ENCODE peak calls at places on chromosomes 4 and X, in nine cellular contexts. M, L, I, B, C, U, K, X and H are unnamed samples.

GRCh38 chr4:176048631-176049030 is 17.0 kb upstream of the WDR17 start:
- DNase-seq in B (no peak), I (no peak), M (no peak), X (no peak), L (no peak), C (no peak), K (no peak), U (no peak), H (no peak)

GRCh38 chr4:98688416-98689290 is 30.2 kb upstream of the TSPAN5 start:
- DNase-seq in K (peak; percentile 70), M (no peak), I (no peak), L (peak; percentile 43), U (no peak), X (no peak), B (no peak), C (no peak), H (no peak)

GRCh38 chr4:111761531-111761930 is 383.7 kb upstream of the FAM241A start:
- DNase-seq in B (no peak), L (no peak), I (no peak), U (no peak), C (no peak), K (no peak), X (no peak), M (no peak), H (no peak)

GRCh38 chr4:140837742-140838141 is 81.6 kb upstream of the TBC1D9 start:
- DNase-seq in B (no peak), M (peak; percentile 16), L (no peak), I (no peak), X (no peak), C (no peak), U (no peak), K (no peak), H (no peak)

GRCh38 chr4:20847124-20847747 is 147.0 kb downstream of the PACRGL start:
- DNase-seq in L (no peak), I (no peak), X (no peak), C (no peak), M (no peak), B (no peak), U (no peak), K (no peak), H (no peak)

GRCh38 chrX:135191838-135192237 is 20.6 kb upstream of the CT55 start:
- DNase-seq in M (no peak), I (no peak), U (no peak), L (no peak), K (no peak), C (no peak), X (no peak), B (no peak), H (no peak)

GRCh38 chr4:53598901-53599300 is 7.6 kb upstream of the LNX1 start:
- DNase-seq in C (no peak), U (no peak), M (no peak), X (no peak), K (no peak), I (peak; percentile 53), B (no peak), L (no peak), H (no peak)

GRCh38 chr4:102585329-102585728 is 84.2 kb downstream of the NFKB1 start:
- DNase-seq in X (no peak), I (no peak), L (no peak), U (no peak), K (peak; percentile 13), M (no peak), C (no peak), B (no peak), H (no peak)

GRCh38 chrX:11451133-11451532 is 157.9 kb downstream of the AMELX start:
- DNase-seq in L (no peak), U (no peak), I (no peak), C (no peak), K (no peak), M (no peak), X (no peak), B (no peak), H (no peak)

GRCh38 chr4:118816538-118817177 is 19.3 kb downstream of the SEC24D start:
- DNase-seq in C (no peak), X (no peak), B (no peak), K (peak; percentile 75), L (peak; percentile 15), M (no peak), I (no peak), U (no peak), H (no peak)

GRCh38 chr4:121011780-121012340 is 60.5 kb downstream of the NDNF start:
- DNase-seq in I (no peak), M (no peak), X (no peak), L (no peak), K (no peak), C (no peak), B (no peak), U (no peak), H (no peak)

GRCh38 chr4:36269116-36269515 is 12.3 kb upstream of the DTHD1 start:
- DNase-seq in I (no peak), B (no peak), X (no peak), U (no peak), K (no peak), C (peak; percentile 32), L (no peak), M (no peak), H (no peak)

GRCh38 chr4:78610546-78611214 is 59.1 kb downstream of the ANXA3 start:
- DNase-seq in B (no peak), M (peak; percentile 84), K (peak; percentile 41), L (no peak), I (no peak), C (no peak), X (no peak), U (no peak), H (no peak)

GRCh38 chrX:111411591-111412371 is at the start of gene DCX:
- DNase-seq in M (no peak), U (no peak), X (no peak), K (no peak), C (no peak), L (no peak), B (no peak), I (no peak), H (no peak)

GRCh38 chr4:85019411-85019810 is 52.9 kb upstream of the WDFY3 start:
- DNase-seq in U (no peak), C (no peak), B (no peak), I (no peak), X (no peak), K (no peak), M (no peak), L (no peak), H (no peak)

GRCh38 chr4:105472871-105473339 is 957 bp downstream of the PPA2 start:
- DNase-seq in I (no peak), U (no peak), X (no peak), C (no peak), K (no peak), M (no peak), B (no peak), L (no peak), H (no peak)

GRCh38 chr4:92600638-92601037 is 296.9 kb downstream of the GRID2 start:
- DNase-seq in B (no peak), C (no peak), I (no peak), X (no peak), M (no peak), L (no peak), K (no peak), U (no peak), H (no peak)

GRCh38 chr4:185987976-185988627 is 80.9 kb upstream of the TLR3 start:
- DNase-seq in I (no peak), M (no peak), K (no peak), B (no peak), X (no peak), L (no peak), U (no peak), C (no peak), H (no peak)

DNA sequence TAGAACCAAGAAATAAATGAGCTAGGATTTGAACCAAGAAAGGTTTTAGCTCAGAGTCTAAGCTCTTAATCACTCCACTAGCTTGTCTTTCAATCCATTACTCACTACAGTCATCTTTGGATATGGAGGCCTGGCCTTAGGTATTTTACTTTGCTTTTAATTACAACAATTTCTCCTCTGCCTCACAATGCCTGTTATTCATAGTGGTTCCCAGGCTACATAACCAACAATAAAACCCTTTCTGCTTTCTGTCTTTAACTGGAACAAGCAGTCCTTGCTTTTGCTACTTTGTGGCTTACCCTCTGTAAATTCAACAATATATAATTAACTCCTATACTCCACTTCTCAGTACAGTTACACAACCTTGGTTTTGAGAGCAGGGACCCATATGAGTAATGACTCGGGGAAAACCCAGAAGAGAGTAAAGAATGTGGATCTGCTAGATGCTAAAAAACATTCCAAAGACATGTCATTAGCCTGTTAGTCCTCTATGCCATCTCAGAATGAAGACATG is 94.7 kb upstream of the NAP1L5 start:
- DNase-seq in M (no peak), L (peak; percentile 36), X (no peak), C (no peak), B (no peak), U (no peak), I (no peak), K (peak; percentile 86), H (no peak)
- H3K27ac ChIP-seq in M (no peak overlapping the region), L (no peak overlapping the region), X (no peak overlapping the region), C (no peak overlapping the region), B (no peak overlapping the region), U (peak overlapping the region; percentile 2), I (no peak overlapping the region), K (no peak overlapping the region), H (no peak overlapping the region)

GRCh38 chrX:68698955-68699354 is 51.5 kb downstream of the STARD8 start:
- DNase-seq in U (no peak), C (no peak), X (no peak), I (no peak), M (no peak), L (no peak), B (no peak), K (no peak), H (no peak)
- H3K9me3 ChIP-seq in U (no peaks in the 10 kb centered on the region), C (no peaks in the 10 kb centered on the region), X (no peaks in the 10 kb centered on the region), I (no peaks in the 10 kb centered on the region), M (no peaks in the 10 kb centered on the region), L (no peaks in the 10 kb centered on the region), B (no peaks in the 10 kb centered on the region), K (no peaks in the 10 kb centered on the region), H (no peaks in the 10 kb centered on the region)

DNA sequence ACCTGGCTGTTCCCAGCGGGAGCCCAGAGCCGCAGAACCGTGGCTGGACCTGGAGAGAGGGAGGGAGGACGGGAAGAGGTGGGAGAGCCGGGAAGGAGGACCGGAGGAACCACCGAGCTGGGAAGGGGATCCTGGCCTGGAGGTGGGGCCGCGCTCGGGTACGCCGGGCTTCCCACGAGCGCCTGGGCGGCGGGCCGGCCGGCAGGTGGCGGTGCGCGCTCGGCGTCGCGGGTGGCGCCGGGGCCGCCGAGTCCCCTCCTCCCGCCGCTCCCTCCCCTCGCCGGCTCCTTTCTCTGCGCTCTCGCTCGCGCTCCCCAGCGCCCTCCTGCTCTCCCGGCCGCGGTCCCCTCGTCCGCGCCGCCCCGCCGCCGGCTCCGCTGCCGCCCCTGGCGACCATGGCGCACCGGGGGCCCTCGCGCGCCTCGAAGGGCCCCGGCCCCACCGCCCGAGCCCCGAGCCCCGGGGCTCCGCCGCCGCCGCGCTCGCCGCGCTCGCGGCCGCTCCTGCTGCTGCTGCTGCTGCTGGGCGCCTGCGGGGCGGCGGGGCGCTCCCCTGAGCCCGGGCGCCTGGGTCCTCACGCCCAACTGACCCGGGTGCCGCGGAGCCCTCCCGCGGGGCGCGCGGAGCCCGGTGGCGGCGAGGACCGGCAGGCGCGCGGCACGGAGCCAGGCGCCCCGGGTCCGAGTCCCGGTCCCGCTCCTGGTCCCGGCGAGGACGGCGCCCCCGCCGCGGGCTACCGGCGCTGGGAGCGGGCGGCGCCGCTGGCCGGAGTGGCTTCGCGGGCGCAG is at the start of gene SORCS2:
- DNase-seq in M (no peak), I (peak; percentile 36), K (peak; percentile 39), C (no peak), B (no peak), U (peak; percentile 67), L (no peak), X (peak; percentile 65), H (peak; percentile 90)
- H3K27ac ChIP-seq in M (no peak within 1 kb of the TSS), I (no peak within 1 kb of the TSS), K (no peak within 1 kb of the TSS), C (no peak within 1 kb of the TSS), B (no peak within 1 kb of the TSS), U (no peak within 1 kb of the TSS), L (no peak within 1 kb of the TSS), X (no peak within 1 kb of the TSS), H (no peak within 1 kb of the TSS)

GRCh38 chr4:168933423-168933822 is 76.6 kb downstream of the CBR4 start:
- DNase-seq in K (no peak), L (no peak), I (no peak), M (no peak), X (no peak), U (no peak), C (no peak), B (no peak), H (no peak)
- H3K9me3 ChIP-seq in K (peaks cover 20% of the 10 kb centered on the region), L (peaks cover 21% of the 10 kb centered on the region), I (no peaks in the 10 kb centered on the region), M (peaks cover 13% of the 10 kb centered on the region), X (peaks cover 20% of the 10 kb centered on the region), U (peaks cover 40% of the 10 kb centered on the region), C (no peaks in the 10 kb centered on the region), B (no peaks in the 10 kb centered on the region), H (no peaks in the 10 kb centered on the region)